ENCODE peak calls at places on chromosomes 4 and X, in four cellular contexts. One of them, this sample, is unnamed.

GRCh38 chrX:6021316-6022091 is 207.2 kb downstream of the NLGN4X start:
- DNase-seq in AML-193: no peak
- DNase-seq in HepG2: peak; percentile 2
- DNase-seq in DMS153: peak; percentile 18
- DNase-seq in this sample: peak; percentile 18

GRCh38 chrX:20421275-20421674 is 154.6 kb upstream of the RPS6KA3 start:
- DNase-seq in HepG2: no peak
- DNase-seq in DMS153: no peak
- DNase-seq in AML-193: no peak
- DNase-seq in this sample: no peak

GRCh38 chr4:3009422-3009821 is 46.1 kb downstream of the GRK4 start:
- DNase-seq in HepG2: peak; percentile 84
- DNase-seq in AML-193: no peak
- DNase-seq in DMS153: no peak
- DNase-seq in this sample: peak; percentile 31

GRCh38 chr4:176561368-176561767 is 231.4 kb downstream of the VEGFC start:
- DNase-seq in HepG2: no peak
- DNase-seq in AML-193: no peak
- DNase-seq in DMS153: no peak
- DNase-seq in this sample: no peak

GRCh38 chr4:48409203-48409602 is 67.9 kb downstream of the SLAIN2 start:
- DNase-seq in HepG2: no peak
- DNase-seq in AML-193: no peak
- DNase-seq in DMS153: no peak
- DNase-seq in this sample: peak; percentile 16

GRCh38 chr4:179797718-179798117 is 2355.5 kb upstream of the AGA start:
- DNase-seq in AML-193: no peak
- DNase-seq in DMS153: no peak
- DNase-seq in HepG2: peak; percentile 52
- DNase-seq in this sample: no peak

GRCh38 chr4:102586644-102587021 is 85.5 kb downstream of the NFKB1 start:
- DNase-seq in HepG2: no peak
- DNase-seq in AML-193: no peak
- DNase-seq in DMS153: no peak
- DNase-seq in this sample: peak; percentile 27

GRCh38 chr4:41009411-41009810 is 204.9 kb downstream of the APBB2 start:
- DNase-seq in HepG2: no peak
- DNase-seq in DMS153: no peak
- DNase-seq in AML-193: no peak
- DNase-seq in this sample: no peak

GRCh38 chrX:75781618-75782017 is 3.4 kb downstream of the MAGEE2 start:
- DNase-seq in AML-193: no peak
- DNase-seq in HepG2: no peak
- DNase-seq in DMS153: no peak
- DNase-seq in this sample: no peak

GRCh38 chr4:39548425-39549067 is 21.3 kb upstream of the UGDH start:
- DNase-seq in AML-193: no peak
- DNase-seq in DMS153: no peak
- DNase-seq in HepG2: no peak
- DNase-seq in this sample: no peak

GRCh38 chr4:100679926-100680325 is 162.1 kb upstream of the EMCN start:
- DNase-seq in DMS153: peak; percentile 61
- DNase-seq in HepG2: no peak
- DNase-seq in AML-193: no peak
- DNase-seq in this sample: no peak

GRCh38 chr4:74374561-74375327 is 9.8 kb downstream of the EREG start:
- DNase-seq in AML-193: peak; percentile 81
- DNase-seq in HepG2: no peak
- DNase-seq in DMS153: no peak
- DNase-seq in this sample: peak; percentile 36

GRCh38 chr4:120266602-120267001 is 200.0 kb upstream of the MAD2L1 start:
- DNase-seq in HepG2: no peak
- DNase-seq in DMS153: no peak
- DNase-seq in AML-193: no peak
- DNase-seq in this sample: no peak

GRCh38 chr4:138671106-138671505 is 344.5 kb upstream of the NOCT start:
- DNase-seq in DMS153: no peak
- DNase-seq in HepG2: no peak
- DNase-seq in AML-193: no peak
- DNase-seq in this sample: no peak

This sample was measured in small intestine.